ENCODE peak calls at places on chromosomes 4 and X, in seven cellular contexts. P is nucleus accumbens, L is fibroblast of lung, H is GM12878, D is GM03348, Y is heart left ventricle, S is cardiac septum. E is an unnamed sample.

GRCh38 chr4:108109997-108110416 is 58.7 kb downstream of the LEF1 start:
- DNase-seq in D (no peak), H (peak), L (no peak), P (no peak), Y (no peak), S (no peak), E (no peak)

GRCh38 chr4:182448281-182449151 is 205.3 kb downstream of the TENM3 start:
- DNase-seq in P (no peak), D (peak), Y (peak), L (peak), S (peak), H (no peak), E (peak)

GRCh38 chr4:14178421-14178820 is 550.9 kb upstream of the BOD1L1 start:
- DNase-seq in P (no peak), D (peak), L (peak), Y (no peak), H (peak), S (no peak), E (no peak)

GRCh38 chr4:168594121-168594520 is 97.3 kb downstream of the PALLD start:
- DNase-seq in S (no peak), Y (no peak), H (no peak), P (no peak), L (no peak), D (no peak), E (no peak)

GRCh38 chr4:107835409-107835808 is 10.7 kb downstream of the SGMS2 start:
- DNase-seq in S (no peak), Y (no peak), L (peak), D (no peak), H (no peak), P (no peak), E (no peak)

GRCh38 chr4:155794589-155794988 is 35.8 kb downstream of the GUCY1B1 start:
- DNase-seq in P (no peak), S (no peak), H (no peak), L (no peak), D (no peak), Y (no peak), E (no peak)

GRCh38 chr4:36341936-36342335 is 60.5 kb downstream of the DTHD1 start:
- DNase-seq in D (no peak), L (no peak), Y (no peak), S (no peak), P (no peak), H (no peak), E (no peak)

GRCh38 chr4:88591787-88592599 is at the start of gene HERC3:
- DNase-seq in L (peak), Y (peak), P (peak), D (peak), S (peak), H (peak), E (peak)

GRCh38 chrX:108163333-108164082 is 71.9 kb downstream of the ATG4A start:
- DNase-seq in Y (no peak), D (no peak), S (no peak), P (no peak), H (no peak), L (no peak), E (no peak)

GRCh38 chr4:164410401-164410800 is 343.5 kb upstream of the SMIM31 start:
- DNase-seq in D (no peak), P (no peak), L (no peak), H (no peak), S (no peak), Y (no peak), E (no peak)

GRCh38 chrX:107118322-107119147 is at the start of gene RBM41:
- DNase-seq in S (peak), P (peak), H (peak), D (peak), Y (peak), L (peak), E (peak)

E was measured in posterior cingulate gyrus.